ENCODE peak calls at places on chromosomes 12 and 14, in four cellular contexts. One of them, this sample, is unnamed.

GRCh38 chr12:33721561-33721960 is 281.9 kb upstream of the SYT10 start:
- DNase-seq in endodermal cell: no peak
- DNase-seq in SK-N-SH: no peak
- DNase-seq in IMR-90: no peak
- DNase-seq in this sample: no peak

GRCh38 chr14:52338282-52338681 is 24.2 kb downstream of the PTGER2 start:
- DNase-seq in endodermal cell: no peak
- DNase-seq in IMR-90: peak; percentile 70
- DNase-seq in SK-N-SH: no peak
- DNase-seq in this sample: peak; percentile 44

GRCh38 chr12:105945935-105946334 is 192.8 kb downstream of the NUAK1 start:
- DNase-seq in SK-N-SH: no peak
- DNase-seq in endodermal cell: no peak
- DNase-seq in IMR-90: no peak
- DNase-seq in this sample: no peak

GRCh38 chr12:75364918-75365317 is 26.0 kb upstream of the GLIPR1L2 start:
- DNase-seq in SK-N-SH: no peak
- DNase-seq in IMR-90: peak; percentile 18
- DNase-seq in endodermal cell: no peak
- DNase-seq in this sample: no peak

GRCh38 chr12:51726931-51727330 is 121.6 kb downstream of the FIGNL2 start:
- DNase-seq in SK-N-SH: no peak
- DNase-seq in endodermal cell: no peak
- DNase-seq in IMR-90: no peak
- DNase-seq in this sample: no peak

GRCh38 chr14:88961214-88961613 is 136.8 kb downstream of the TTC8 start:
- DNase-seq in SK-N-SH: no peak
- DNase-seq in IMR-90: no peak
- DNase-seq in endodermal cell: no peak
- DNase-seq in this sample: peak; percentile 46

GRCh38 chr12:28563286-28563685 is 373.0 kb downstream of the CCDC91 start:
- DNase-seq in endodermal cell: no peak
- DNase-seq in IMR-90: no peak
- DNase-seq in SK-N-SH: no peak
- DNase-seq in this sample: no peak

GRCh38 chr14:102759416-102759815 is 17.8 kb upstream of the TRAF3 start:
- DNase-seq in IMR-90: no peak
- DNase-seq in SK-N-SH: no peak
- DNase-seq in endodermal cell: no peak
- DNase-seq in this sample: no peak

GRCh38 chr12:130832561-130833209 is 6.4 kb downstream of the STX2 start:
- DNase-seq in endodermal cell: peak; percentile 49
- DNase-seq in IMR-90: peak; percentile 78
- DNase-seq in SK-N-SH: no peak
- DNase-seq in this sample: peak; percentile 22

GRCh38 chr14:53306926-53307325 is 153.8 kb upstream of the DDHD1 start:
- DNase-seq in IMR-90: peak; percentile 71
- DNase-seq in SK-N-SH: no peak
- DNase-seq in endodermal cell: no peak
- DNase-seq in this sample: no peak

GRCh38 chr14:90275820-90276219 is 19.5 kb downstream of the PSMC1 start:
- DNase-seq in IMR-90: no peak
- DNase-seq in endodermal cell: no peak
- DNase-seq in SK-N-SH: no peak
- DNase-seq in this sample: no peak

GRCh38 chr12:74538491-74539258 is 1.0 kb downstream of the ATXN7L3B start:
- DNase-seq in SK-N-SH: peak; percentile 11
- DNase-seq in endodermal cell: no peak
- DNase-seq in IMR-90: no peak
- DNase-seq in this sample: peak; percentile 21

GRCh38 chr12:33752854-33753253 is 269.4 kb upstream of the ALG10 start:
- DNase-seq in IMR-90: no peak
- DNase-seq in SK-N-SH: no peak
- DNase-seq in endodermal cell: peak; percentile 50
- DNase-seq in this sample: no peak

GRCh38 chr12:49098035-49098451 is 3.4 kb upstream of the DHH start:
- DNase-seq in endodermal cell: peak; percentile 97
- DNase-seq in SK-N-SH: peak; percentile 78
- DNase-seq in IMR-90: peak; percentile 30
- DNase-seq in this sample: peak; percentile 49

GRCh38 chr14:102907303-102907844 is 15.1 kb upstream of the AMN start:
- DNase-seq in endodermal cell: no peak
- DNase-seq in SK-N-SH: no peak
- DNase-seq in IMR-90: no peak
- DNase-seq in this sample: no peak

GRCh38 chr12:131458931-131459575 is 251.8 kb upstream of the SFSWAP start:
- DNase-seq in IMR-90: no peak
- DNase-seq in endodermal cell: peak; percentile 45
- DNase-seq in SK-N-SH: no peak
- DNase-seq in this sample: no peak

GRCh38 chr12:24730461-24730896 is 218.4 kb downstream of the BCAT1 start:
- DNase-seq in endodermal cell: no peak
- DNase-seq in SK-N-SH: no peak
- DNase-seq in IMR-90: no peak
- DNase-seq in this sample: no peak

GRCh38 chr12:125512541-125513298 is 447.5 kb downstream of the AACS start:
- DNase-seq in endodermal cell: no peak
- DNase-seq in IMR-90: no peak
- DNase-seq in SK-N-SH: no peak
- DNase-seq in this sample: no peak

GRCh38 chr12:27504506-27504905 is 19.5 kb upstream of the PPFIBP1 start:
- DNase-seq in IMR-90: peak; percentile 19
- DNase-seq in endodermal cell: no peak
- DNase-seq in SK-N-SH: no peak
- DNase-seq in this sample: no peak

GRCh38 chr14:89616425-89617141 is 199.6 kb upstream of the FOXN3 start:
- DNase-seq in IMR-90: peak; percentile 39
- DNase-seq in endodermal cell: peak; percentile 51
- DNase-seq in SK-N-SH: peak; percentile 52
- DNase-seq in this sample: peak; percentile 21

DNA sequence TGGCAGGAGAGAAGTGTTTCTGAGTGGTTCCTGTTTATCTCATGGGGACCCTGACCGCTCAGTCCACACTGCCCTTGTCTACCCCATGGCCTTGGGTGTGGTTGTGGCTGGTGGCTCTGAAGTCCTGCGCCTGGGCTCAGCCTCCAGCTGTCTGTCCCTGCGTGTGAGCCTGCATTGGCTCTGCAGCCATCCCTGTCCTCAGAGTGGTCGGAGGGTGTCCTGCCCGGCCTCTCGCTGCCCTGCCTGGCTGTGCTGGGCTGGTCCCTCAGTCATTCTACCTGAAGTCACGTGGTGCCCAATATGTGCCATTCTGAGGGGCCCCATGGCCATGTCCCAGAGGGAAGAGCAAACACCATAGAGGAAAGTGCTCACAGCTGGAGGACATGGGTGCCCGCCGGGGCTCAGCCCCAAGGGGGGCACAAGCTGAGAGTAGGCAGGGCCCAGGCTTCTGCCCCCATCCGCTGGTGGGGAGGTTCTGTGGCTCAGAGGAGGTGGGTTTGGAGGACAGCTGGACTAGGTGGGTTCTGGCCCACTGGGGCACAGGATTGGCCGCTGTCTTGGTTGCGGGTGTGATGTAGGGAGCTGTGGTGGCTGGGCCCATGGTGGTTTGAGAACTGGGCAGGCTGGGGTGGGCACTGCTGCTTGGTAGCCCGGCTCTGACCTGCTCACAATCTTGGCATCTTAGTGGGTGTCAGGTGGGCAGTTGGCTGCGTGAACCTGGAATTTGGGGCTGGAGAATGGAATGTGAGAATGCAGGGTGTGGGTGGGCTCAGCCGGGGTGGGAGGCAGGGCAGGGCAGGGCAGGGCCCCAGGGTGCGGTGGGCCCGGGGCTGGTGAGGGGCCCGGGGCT is 11.6 kb downstream of the TEDC1 start:
- DNase-seq in endodermal cell: no peak
- DNase-seq in SK-N-SH: peak; percentile 26
- DNase-seq in IMR-90: no peak
- DNase-seq in this sample: no peak
- H3K9ac ChIP-seq in endodermal cell: no peak overlapping the region
- H3K9ac ChIP-seq in SK-N-SH: no peak overlapping the region
- H3K9ac ChIP-seq in IMR-90: no peak overlapping the region
- H3K9ac ChIP-seq in this sample: no peak overlapping the region

GRCh38 chr14:63512861-63513260 is 30.3 kb downstream of the PPP2R5E start:
- DNase-seq in IMR-90: peak; percentile 2
- DNase-seq in SK-N-SH: no peak
- DNase-seq in endodermal cell: no peak
- DNase-seq in this sample: no peak
- H3K27ac ChIP-seq in IMR-90: no peak overlapping the region
- H3K27ac ChIP-seq in SK-N-SH: peak overlapping the region; percentile 18
- H3K27ac ChIP-seq in endodermal cell: no peak overlapping the region
- H3K27ac ChIP-seq in this sample: no peak overlapping the region

GRCh38 chr14:92740440-92740839 is 8.0 kb downstream of the LGMN start:
- DNase-seq in SK-N-SH: no peak
- DNase-seq in endodermal cell: no peak
- DNase-seq in IMR-90: no peak
- DNase-seq in this sample: no peak

GRCh38 chr14:92737619-92738188 is 10.7 kb downstream of the LGMN start:
- DNase-seq in SK-N-SH: no peak
- DNase-seq in endodermal cell: no peak
- DNase-seq in IMR-90: no peak
- DNase-seq in this sample: no peak

GRCh38 chr14:92734618-92735017 is 13.8 kb downstream of the LGMN start:
- DNase-seq in IMR-90: no peak
- DNase-seq in endodermal cell: no peak
- DNase-seq in SK-N-SH: no peak
- DNase-seq in this sample: no peak

GRCh38 chr14:92735344-92735743 is 13.1 kb downstream of the LGMN start:
- DNase-seq in IMR-90: no peak
- DNase-seq in SK-N-SH: no peak
- DNase-seq in endodermal cell: no peak
- DNase-seq in this sample: no peak

DNA sequence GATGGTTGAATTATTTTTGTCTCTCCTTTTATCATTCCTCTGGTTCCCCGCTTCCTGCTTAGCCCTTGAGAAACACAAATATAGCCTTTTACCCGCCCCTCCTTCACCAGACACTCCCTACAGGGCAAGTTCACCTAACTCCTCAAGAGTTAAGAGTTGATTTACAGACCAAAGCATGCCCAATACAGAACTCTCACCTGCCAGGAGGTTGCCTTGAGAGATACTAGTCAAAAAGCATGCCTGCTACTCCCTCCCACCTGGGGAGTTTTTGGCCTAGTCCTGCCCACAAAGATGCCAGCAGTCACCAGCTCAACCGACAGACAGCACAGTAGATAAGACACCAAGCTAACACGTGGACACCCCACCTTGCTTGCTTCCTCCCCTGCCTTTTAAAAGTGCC is 11.2 kb downstream of the LGMN start:
- DNase-seq in SK-N-SH: no peak
- DNase-seq in endodermal cell: no peak
- DNase-seq in IMR-90: no peak
- DNase-seq in this sample: peak; percentile 42
- H3K9ac ChIP-seq in SK-N-SH: no peak overlapping the region
- H3K9ac ChIP-seq in endodermal cell: no peak overlapping the region
- H3K9ac ChIP-seq in IMR-90: no peak overlapping the region
- H3K9ac ChIP-seq in this sample: peak overlapping the region; percentile 21

GRCh38 chr12:42744539-42745156 is 155.1 kb upstream of the PRICKLE1 start:
- DNase-seq in IMR-90: no peak
- DNase-seq in SK-N-SH: no peak
- DNase-seq in endodermal cell: no peak
- DNase-seq in this sample: no peak

GRCh38 chr12:42742691-42743090 is 153.1 kb upstream of the PRICKLE1 start:
- DNase-seq in IMR-90: no peak
- DNase-seq in SK-N-SH: no peak
- DNase-seq in endodermal cell: no peak
- DNase-seq in this sample: no peak

GRCh38 chr12:42737364-42737763 is 147.8 kb upstream of the PRICKLE1 start:
- DNase-seq in IMR-90: no peak
- DNase-seq in SK-N-SH: no peak
- DNase-seq in endodermal cell: no peak
- DNase-seq in this sample: no peak

DNA sequence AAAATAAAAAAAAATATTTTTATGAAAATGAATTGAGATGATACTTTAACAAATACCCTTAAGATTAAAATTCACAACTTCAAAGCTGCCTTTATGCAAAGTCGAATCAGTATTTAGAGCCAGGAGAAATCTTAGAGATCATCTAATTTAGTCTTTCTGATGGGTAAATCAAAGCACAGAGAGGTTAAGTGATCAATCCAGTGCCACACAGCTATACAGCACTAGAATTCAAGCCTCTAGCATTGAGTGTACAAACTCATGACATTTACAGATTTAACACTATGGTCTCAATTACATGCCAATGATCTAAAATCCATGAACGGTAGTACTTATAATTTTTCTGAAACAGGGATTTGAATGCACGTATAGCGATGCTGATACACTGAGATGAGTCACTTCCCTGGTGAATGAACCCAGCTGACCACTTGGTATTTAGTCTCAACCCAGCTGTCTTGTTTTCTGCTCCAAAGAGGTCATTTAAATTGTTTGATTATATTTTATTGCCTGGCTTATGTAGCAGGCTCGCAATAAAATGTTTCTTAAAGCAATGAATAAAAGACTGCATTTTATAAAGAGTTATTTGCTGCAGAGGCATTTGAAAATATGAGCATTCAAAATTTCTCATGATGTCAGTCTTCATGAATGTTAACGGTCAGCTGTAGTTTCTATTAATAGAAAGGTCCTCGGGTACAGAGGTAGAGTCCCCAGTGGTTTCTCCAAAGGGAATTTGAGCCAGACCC is 152.4 kb upstream of the PRICKLE1 start:
- DNase-seq in SK-N-SH: no peak
- DNase-seq in IMR-90: peak; percentile 84
- DNase-seq in endodermal cell: no peak
- DNase-seq in this sample: no peak
- H3K27ac ChIP-seq in SK-N-SH: peak overlapping the region; percentile 29
- H3K27ac ChIP-seq in IMR-90: no peak overlapping the region
- H3K27ac ChIP-seq in endodermal cell: no peak overlapping the region
- H3K27ac ChIP-seq in this sample: no peak overlapping the region

GRCh38 chr14:77088645-77089044 is 9.4 kb upstream of the CIPC start:
- DNase-seq in endodermal cell: peak; percentile 67
- DNase-seq in IMR-90: no peak
- DNase-seq in SK-N-SH: no peak
- DNase-seq in this sample: no peak

GRCh38 chr14:77086951-77087350 is 11.1 kb upstream of the CIPC start:
- DNase-seq in SK-N-SH: no peak
- DNase-seq in IMR-90: no peak
- DNase-seq in endodermal cell: no peak
- DNase-seq in this sample: no peak

GRCh38 chr14:77087631-77088030 is 10.4 kb upstream of the CIPC start:
- DNase-seq in endodermal cell: no peak
- DNase-seq in IMR-90: no peak
- DNase-seq in SK-N-SH: no peak
- DNase-seq in this sample: no peak

GRCh38 chr14:77086017-77086727 is 11.9 kb upstream of the CIPC start:
- DNase-seq in SK-N-SH: no peak
- DNase-seq in endodermal cell: peak; percentile 78
- DNase-seq in IMR-90: peak; percentile 54
- DNase-seq in this sample: no peak

GRCh38 chr14:77088219-77088618 is 9.8 kb upstream of the CIPC start:
- DNase-seq in endodermal cell: peak; percentile 96
- DNase-seq in SK-N-SH: no peak
- DNase-seq in IMR-90: no peak
- DNase-seq in this sample: peak; percentile 91
- H3K9ac ChIP-seq in endodermal cell: no peak overlapping the region
- H3K9ac ChIP-seq in SK-N-SH: no peak overlapping the region
- H3K9ac ChIP-seq in IMR-90: no peak overlapping the region
- H3K9ac ChIP-seq in this sample: no peak overlapping the region

GRCh38 chr14:69519253-69519661 is 34.7 kb downstream of the PLEKHD1 start:
- DNase-seq in IMR-90: no peak
- DNase-seq in SK-N-SH: no peak
- DNase-seq in endodermal cell: no peak
- DNase-seq in this sample: no peak
- H3K27ac ChIP-seq in IMR-90: no peak overlapping the region
- H3K27ac ChIP-seq in SK-N-SH: no peak overlapping the region
- H3K27ac ChIP-seq in endodermal cell: no peak overlapping the region
- H3K27ac ChIP-seq in this sample: no peak overlapping the region